ENCODE peak calls at places on chromosomes 1 and 21, in eight cellular contexts. One of them, this sample, is unnamed.

GRCh38 chr1:26317612-26318337 is at the start of gene CD52:
- DNase-seq in lower lobe of right lung: no peak
- DNase-seq in fibroblast of lung: no peak
- DNase-seq in iPS DF 6.9: no peak
- DNase-seq in body of pancreas: no peak
- DNase-seq in mesenchymal stem cell: no peak
- DNase-seq in adrenal gland: no peak
- DNase-seq in tibial artery: no peak
- DNase-seq in this sample: no peak

GRCh38 chr1:159229896-159230295 is 25.2 kb downstream of the ACKR1 start:
- DNase-seq in lower lobe of right lung: no peak
- DNase-seq in fibroblast of lung: peak
- DNase-seq in iPS DF 6.9: no peak
- DNase-seq in body of pancreas: no peak
- DNase-seq in mesenchymal stem cell: no peak
- DNase-seq in adrenal gland: no peak
- DNase-seq in tibial artery: no peak
- DNase-seq in this sample: no peak

GRCh38 chr1:186829679-186830587 is 1.2 kb downstream of the PLA2G4A start:
- DNase-seq in lower lobe of right lung: no peak
- DNase-seq in fibroblast of lung: no peak
- DNase-seq in iPS DF 6.9: no peak
- DNase-seq in body of pancreas: no peak
- DNase-seq in mesenchymal stem cell: no peak
- DNase-seq in adrenal gland: no peak
- DNase-seq in tibial artery: no peak
- DNase-seq in this sample: no peak

GRCh38 chr21:45598666-45599065 is 44.9 kb upstream of the PCBP3 start:
- DNase-seq in lower lobe of right lung: no peak
- DNase-seq in fibroblast of lung: no peak
- DNase-seq in iPS DF 6.9: no peak
- DNase-seq in body of pancreas: no peak
- DNase-seq in mesenchymal stem cell: no peak
- DNase-seq in adrenal gland: no peak
- DNase-seq in tibial artery: no peak
- DNase-seq in this sample: no peak

GRCh38 chr1:106975944-106976343 is 80.5 kb upstream of the PRMT6 start:
- DNase-seq in lower lobe of right lung: no peak
- DNase-seq in fibroblast of lung: no peak
- DNase-seq in iPS DF 6.9: no peak
- DNase-seq in body of pancreas: no peak
- DNase-seq in mesenchymal stem cell: no peak
- DNase-seq in adrenal gland: no peak
- DNase-seq in tibial artery: no peak
- DNase-seq in this sample: no peak

GRCh38 chr1:76023669-76024407 is 50.7 kb upstream of the ST6GALNAC3 start:
- DNase-seq in lower lobe of right lung: no peak
- DNase-seq in fibroblast of lung: peak
- DNase-seq in iPS DF 6.9: no peak
- DNase-seq in body of pancreas: no peak
- DNase-seq in mesenchymal stem cell: peak
- DNase-seq in adrenal gland: no peak
- DNase-seq in tibial artery: no peak
- DNase-seq in this sample: peak

GRCh38 chr1:19596065-19596718 is 47.9 kb upstream of the NBL1 start:
- DNase-seq in lower lobe of right lung: no peak
- DNase-seq in fibroblast of lung: no peak
- DNase-seq in iPS DF 6.9: no peak
- DNase-seq in body of pancreas: no peak
- DNase-seq in mesenchymal stem cell: no peak
- DNase-seq in adrenal gland: peak
- DNase-seq in tibial artery: no peak
- DNase-seq in this sample: no peak

GRCh38 chr1:168734271-168734670 is 5.3 kb upstream of the DPT start:
- DNase-seq in lower lobe of right lung: no peak
- DNase-seq in fibroblast of lung: no peak
- DNase-seq in iPS DF 6.9: no peak
- DNase-seq in body of pancreas: no peak
- DNase-seq in mesenchymal stem cell: no peak
- DNase-seq in adrenal gland: no peak
- DNase-seq in tibial artery: no peak
- DNase-seq in this sample: no peak

GRCh38 chr1:20400341-20401177 is 85.5 kb downstream of the CAMK2N1 start:
- DNase-seq in lower lobe of right lung: no peak
- DNase-seq in fibroblast of lung: peak
- DNase-seq in iPS DF 6.9: no peak
- DNase-seq in body of pancreas: no peak
- DNase-seq in mesenchymal stem cell: no peak
- DNase-seq in adrenal gland: no peak
- DNase-seq in tibial artery: no peak
- DNase-seq in this sample: no peak

GRCh38 chr1:161792740-161793139 is 26.6 kb downstream of the ATF6 start:
- DNase-seq in lower lobe of right lung: no peak
- DNase-seq in fibroblast of lung: peak
- DNase-seq in iPS DF 6.9: no peak
- DNase-seq in body of pancreas: no peak
- DNase-seq in mesenchymal stem cell: peak
- DNase-seq in adrenal gland: no peak
- DNase-seq in tibial artery: no peak
- DNase-seq in this sample: peak

GRCh38 chr1:116286541-116286971 is 86.5 kb upstream of the ATP1A1 start:
- DNase-seq in lower lobe of right lung: no peak
- DNase-seq in fibroblast of lung: peak
- DNase-seq in iPS DF 6.9: no peak
- DNase-seq in body of pancreas: no peak
- DNase-seq in mesenchymal stem cell: peak
- DNase-seq in adrenal gland: no peak
- DNase-seq in tibial artery: no peak
- DNase-seq in this sample: peak

GRCh38 chr1:17377325-17377953 is 5.4 kb downstream of the PADI6 start:
- DNase-seq in lower lobe of right lung: no peak
- DNase-seq in fibroblast of lung: no peak
- DNase-seq in iPS DF 6.9: peak
- DNase-seq in body of pancreas: no peak
- DNase-seq in mesenchymal stem cell: no peak
- DNase-seq in adrenal gland: no peak
- DNase-seq in tibial artery: no peak
- DNase-seq in this sample: no peak

GRCh38 chr1:245463392-245464165 is 308.8 kb downstream of the KIF26B start:
- DNase-seq in lower lobe of right lung: no peak
- DNase-seq in fibroblast of lung: no peak
- DNase-seq in iPS DF 6.9: no peak
- DNase-seq in body of pancreas: no peak
- DNase-seq in mesenchymal stem cell: no peak
- DNase-seq in adrenal gland: no peak
- DNase-seq in tibial artery: no peak
- DNase-seq in this sample: no peak

GRCh38 chr1:201172336-201172735 is 18.1 kb upstream of the TMEM9 start:
- DNase-seq in lower lobe of right lung: no peak
- DNase-seq in fibroblast of lung: no peak
- DNase-seq in iPS DF 6.9: no peak
- DNase-seq in body of pancreas: peak
- DNase-seq in mesenchymal stem cell: no peak
- DNase-seq in adrenal gland: no peak
- DNase-seq in tibial artery: no peak
- DNase-seq in this sample: no peak

GRCh38 chr1:91594383-91595065 is 93.9 kb downstream of the CDC7 start:
- DNase-seq in lower lobe of right lung: no peak
- DNase-seq in fibroblast of lung: no peak
- DNase-seq in iPS DF 6.9: no peak
- DNase-seq in body of pancreas: no peak
- DNase-seq in mesenchymal stem cell: no peak
- DNase-seq in adrenal gland: no peak
- DNase-seq in tibial artery: no peak
- DNase-seq in this sample: no peak

GRCh38 chr1:46180082-46180616 is 3.9 kb upstream of the P3R3URF start:
- DNase-seq in lower lobe of right lung: peak
- DNase-seq in fibroblast of lung: no peak
- DNase-seq in iPS DF 6.9: no peak
- DNase-seq in body of pancreas: peak
- DNase-seq in mesenchymal stem cell: no peak
- DNase-seq in adrenal gland: no peak
- DNase-seq in tibial artery: no peak
- DNase-seq in this sample: no peak

GRCh38 chr1:11804666-11805453 is 904 bp downstream of the MTHFR start:
- DNase-seq in lower lobe of right lung: peak
- DNase-seq in fibroblast of lung: peak
- DNase-seq in iPS DF 6.9: no peak
- DNase-seq in body of pancreas: peak
- DNase-seq in mesenchymal stem cell: peak
- DNase-seq in adrenal gland: peak
- DNase-seq in tibial artery: peak
- DNase-seq in this sample: peak

GRCh38 chr1:56068908-56069307 is 510.5 kb downstream of the PLPP3 start:
- DNase-seq in lower lobe of right lung: no peak
- DNase-seq in fibroblast of lung: peak
- DNase-seq in iPS DF 6.9: no peak
- DNase-seq in body of pancreas: no peak
- DNase-seq in mesenchymal stem cell: no peak
- DNase-seq in adrenal gland: no peak
- DNase-seq in tibial artery: no peak
- DNase-seq in this sample: no peak

GRCh38 chr1:55735110-55735509 is 519.9 kb upstream of the USP24 start:
- DNase-seq in lower lobe of right lung: no peak
- DNase-seq in fibroblast of lung: no peak
- DNase-seq in iPS DF 6.9: no peak
- DNase-seq in body of pancreas: no peak
- DNase-seq in mesenchymal stem cell: no peak
- DNase-seq in adrenal gland: no peak
- DNase-seq in tibial artery: no peak
- DNase-seq in this sample: no peak

GRCh38 chr1:185284106-185284505 is 32.9 kb downstream of the IVNS1ABP start:
- DNase-seq in lower lobe of right lung: no peak
- DNase-seq in fibroblast of lung: no peak
- DNase-seq in iPS DF 6.9: no peak
- DNase-seq in body of pancreas: no peak
- DNase-seq in mesenchymal stem cell: peak
- DNase-seq in adrenal gland: no peak
- DNase-seq in tibial artery: no peak
- DNase-seq in this sample: no peak

GRCh38 chr1:7287013-7287412 is 484.1 kb upstream of the VAMP3 start:
- DNase-seq in lower lobe of right lung: no peak
- DNase-seq in fibroblast of lung: no peak
- DNase-seq in iPS DF 6.9: no peak
- DNase-seq in body of pancreas: no peak
- DNase-seq in mesenchymal stem cell: no peak
- DNase-seq in adrenal gland: no peak
- DNase-seq in tibial artery: no peak
- DNase-seq in this sample: no peak

GRCh38 chr1:1304331-1305299 is 3.1 kb downstream of the ACAP3 start:
- DNase-seq in lower lobe of right lung: peak
- DNase-seq in fibroblast of lung: peak
- DNase-seq in iPS DF 6.9: no peak
- DNase-seq in body of pancreas: peak
- DNase-seq in mesenchymal stem cell: peak
- DNase-seq in adrenal gland: peak
- DNase-seq in tibial artery: peak
- DNase-seq in this sample: peak
- H3K4me3 ChIP-seq in lower lobe of right lung: peak
- H3K4me3 ChIP-seq in fibroblast of lung: peak
- H3K4me3 ChIP-seq in iPS DF 6.9: no peak
- H3K4me3 ChIP-seq in body of pancreas: no peak
- H3K4me3 ChIP-seq in mesenchymal stem cell: peak
- H3K4me3 ChIP-seq in adrenal gland: no peak
- H3K4me3 ChIP-seq in tibial artery: peak
- H3K4me3 ChIP-seq in this sample: peak

GRCh38 chr21:35561076-35561475 is 499.2 kb downstream of the SETD4 start:
- DNase-seq in lower lobe of right lung: no peak
- DNase-seq in fibroblast of lung: peak
- DNase-seq in iPS DF 6.9: no peak
- DNase-seq in body of pancreas: no peak
- DNase-seq in mesenchymal stem cell: no peak
- DNase-seq in adrenal gland: no peak
- DNase-seq in tibial artery: no peak
- DNase-seq in this sample: no peak
- H3K27ac ChIP-seq in lower lobe of right lung: no peak
- H3K27ac ChIP-seq in fibroblast of lung: no peak
- H3K27ac ChIP-seq in iPS DF 6.9: no peak
- H3K27ac ChIP-seq in body of pancreas: no peak
- H3K27ac ChIP-seq in mesenchymal stem cell: no peak
- H3K27ac ChIP-seq in adrenal gland: no peak
- H3K27ac ChIP-seq in tibial artery: no peak
- H3K27ac ChIP-seq in this sample: no peak

GRCh38 chr1:173205146-173206051 is 1.7 kb downstream of the TNFSF4 start:
- DNase-seq in lower lobe of right lung: no peak
- DNase-seq in fibroblast of lung: peak
- DNase-seq in iPS DF 6.9: no peak
- DNase-seq in body of pancreas: peak
- DNase-seq in mesenchymal stem cell: peak
- DNase-seq in adrenal gland: peak
- DNase-seq in tibial artery: no peak
- DNase-seq in this sample: peak

GRCh38 chr1:173206816-173207595 is at the start of gene TNFSF4:
- DNase-seq in lower lobe of right lung: no peak
- DNase-seq in fibroblast of lung: peak
- DNase-seq in iPS DF 6.9: no peak
- DNase-seq in body of pancreas: no peak
- DNase-seq in mesenchymal stem cell: no peak
- DNase-seq in adrenal gland: peak
- DNase-seq in tibial artery: no peak
- DNase-seq in this sample: no peak

GRCh38 chr1:173201968-173202367 is 5.2 kb downstream of the TNFSF4 start:
- DNase-seq in lower lobe of right lung: no peak
- DNase-seq in fibroblast of lung: no peak
- DNase-seq in iPS DF 6.9: no peak
- DNase-seq in body of pancreas: no peak
- DNase-seq in mesenchymal stem cell: peak
- DNase-seq in adrenal gland: no peak
- DNase-seq in tibial artery: no peak
- DNase-seq in this sample: no peak

GRCh38 chr1:173204693-173205092 is 2.4 kb downstream of the TNFSF4 start:
- DNase-seq in lower lobe of right lung: no peak
- DNase-seq in fibroblast of lung: no peak
- DNase-seq in iPS DF 6.9: no peak
- DNase-seq in body of pancreas: no peak
- DNase-seq in mesenchymal stem cell: peak
- DNase-seq in adrenal gland: no peak
- DNase-seq in tibial artery: no peak
- DNase-seq in this sample: peak

GRCh38 chr1:173202430-173203145 is 4.5 kb downstream of the TNFSF4 start:
- DNase-seq in lower lobe of right lung: no peak
- DNase-seq in fibroblast of lung: peak
- DNase-seq in iPS DF 6.9: peak
- DNase-seq in body of pancreas: peak
- DNase-seq in mesenchymal stem cell: peak
- DNase-seq in adrenal gland: no peak
- DNase-seq in tibial artery: no peak
- DNase-seq in this sample: peak
- H3K4me3 ChIP-seq in lower lobe of right lung: no peak
- H3K4me3 ChIP-seq in fibroblast of lung: peak
- H3K4me3 ChIP-seq in iPS DF 6.9: no peak
- H3K4me3 ChIP-seq in body of pancreas: no peak
- H3K4me3 ChIP-seq in mesenchymal stem cell: no peak
- H3K4me3 ChIP-seq in adrenal gland: no peak
- H3K4me3 ChIP-seq in tibial artery: no peak
- H3K4me3 ChIP-seq in this sample: no peak

DNA sequence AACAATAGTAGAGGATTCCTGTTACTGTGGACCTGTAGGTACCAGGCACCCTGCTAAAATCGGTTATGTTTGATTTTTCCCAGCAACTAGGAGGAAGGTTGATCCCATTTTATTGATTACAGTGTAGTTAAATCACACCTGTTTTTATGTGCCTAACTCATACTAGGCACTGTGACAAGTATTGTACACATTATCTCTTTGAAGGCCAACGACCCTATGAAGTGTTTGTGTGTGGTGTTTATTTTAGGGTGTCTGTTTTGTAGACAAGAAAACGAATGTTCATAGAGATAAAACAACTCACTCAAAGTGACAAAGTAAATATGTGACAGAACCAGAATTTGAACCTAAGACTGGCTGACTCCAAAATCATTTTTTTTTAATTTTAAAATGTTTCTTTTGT is 49.5 kb downstream of the FGGY start:
- DNase-seq in lower lobe of right lung: no peak
- DNase-seq in fibroblast of lung: no peak
- DNase-seq in iPS DF 6.9: no peak
- DNase-seq in body of pancreas: no peak
- DNase-seq in mesenchymal stem cell: no peak
- DNase-seq in adrenal gland: no peak
- DNase-seq in tibial artery: no peak
- DNase-seq in this sample: no peak
- H3K27ac ChIP-seq in lower lobe of right lung: no peak
- H3K27ac ChIP-seq in fibroblast of lung: no peak
- H3K27ac ChIP-seq in iPS DF 6.9: no peak
- H3K27ac ChIP-seq in body of pancreas: no peak
- H3K27ac ChIP-seq in mesenchymal stem cell: no peak
- H3K27ac ChIP-seq in adrenal gland: no peak
- H3K27ac ChIP-seq in tibial artery: no peak
- H3K27ac ChIP-seq in this sample: no peak